ENCODE peak calls at places on chromosome 9, in four cellular contexts. Z is H1, N is HepG2, Q is WTC11. K is an unnamed sample.
A peak's percentile ranks its signal among the peaks of the same experiment; 100 is the strongest.

GRCh38 chr9:76564300-76564699 is 105.3 kb downstream of the GCNT1 start:
- DNase-seq in N (no peak), Q (no peak), Z (no peak), K (no peak)

GRCh38 chr9:92738661-92739081 is 26.0 kb downstream of the BICD2 start:
- DNase-seq in Q (no peak), N (no peak), Z (no peak), K (no peak)

GRCh38 chr9:131530930-131531832 is at the start of gene UCK1:
- DNase-seq in Z (peak; percentile 49), N (peak; percentile 42), Q (peak; percentile 79), K (peak; percentile 99)

GRCh38 chr9:122346478-122347347 is 24.1 kb upstream of the PTGS1 start:
- DNase-seq in Z (no peak), Q (peak; percentile 55), N (peak; percentile 7), K (no peak)

GRCh38 chr9:109745335-109746283 is 34.4 kb upstream of the PALM2AKAP2 start:
- DNase-seq in N (no peak), Q (peak; percentile 11), Z (no peak), K (no peak)

GRCh38 chr9:77417570-77417969 is 230.6 kb downstream of the GNA14 start:
- DNase-seq in N (no peak), Z (no peak), Q (no peak), K (no peak)

GRCh38 chr9:68678430-68678829 is 26.6 kb upstream of the PIP5K1B start:
- DNase-seq in N (peak; percentile 46), Z (no peak), Q (peak; percentile 32), K (peak; percentile 40)

GRCh38 chr9:77907581-77907980 is 124.0 kb downstream of the GNAQ start:
- DNase-seq in N (no peak), Q (no peak), Z (no peak), K (no peak)

GRCh38 chr9:131276107-131276888 is at the start of gene FAM78A:
- DNase-seq in Z (no peak), N (no peak), Q (peak; percentile 51), K (peak; percentile 90)

GRCh38 chr9:84513981-84514380 is 155.5 kb upstream of the NTRK2 start:
- DNase-seq in Z (no peak), N (no peak), Q (no peak), K (no peak)

GRCh38 chr9:112717669-112718331 is at the start of gene INIP:
- DNase-seq in Z (peak; percentile 94), N (peak; percentile 95), Q (peak; percentile 97), K (peak; percentile 98)

GRCh38 chr9:35776018-35776417 is 15.4 kb upstream of the NPR2 start:
- DNase-seq in Q (no peak), Z (no peak), N (no peak), K (peak; percentile 8)

GRCh38 chr9:109304350-109304749 is 16.5 kb downstream of the EPB41L4B start:
- DNase-seq in Q (no peak), N (peak; percentile 36), Z (no peak), K (no peak)

GRCh38 chr9:105066265-105066865 is 138.4 kb upstream of the ABCA1 start:
- DNase-seq in Q (no peak), Z (no peak), N (no peak), K (no peak)

GRCh38 chr9:92132501-92132900 is 17.3 kb upstream of the SPTLC1 start:
- DNase-seq in Z (no peak), Q (no peak), N (no peak), K (no peak)

GRCh38 chr9:82456621-82457020 is 468.0 kb downstream of the SPATA31D1 start:
- DNase-seq in Z (no peak), Q (no peak), N (no peak), K (no peak)

GRCh38 chr9:105142406-105143092 is 101.9 kb upstream of the SLC44A1 start:
- DNase-seq in Z (no peak), Q (no peak), N (no peak), K (no peak)

GRCh38 chr9:3954950-3955670 is 344.8 kb downstream of the GLIS3 start:
- DNase-seq in N (no peak), Z (no peak), Q (no peak), K (peak; percentile 7)

GRCh38 chr9:121670447-121670846 is 19.0 kb downstream of the DAB2IP start:
- DNase-seq in N (no peak), Z (no peak), Q (no peak), K (no peak)

GRCh38 chr9:110767559-110768063 is 99.0 kb downstream of the MUSK start:
- DNase-seq in N (no peak), Q (no peak), Z (no peak), K (no peak)

GRCh38 chr9:304106-304505 is 89.4 kb downstream of the DOCK8 start:
- DNase-seq in N (no peak), Z (no peak), Q (no peak), K (no peak)

GRCh38 chr9:33230756-33231691 is 8.9 kb upstream of the SPINK4 start:
- DNase-seq in N (no peak), Q (no peak), Z (no peak), K (no peak)

GRCh38 chr9:129630967-129631672 is 5.2 kb downstream of the NTMT1 start:
- DNase-seq in N (no peak), Q (no peak), Z (no peak), K (no peak)

GRCh38 chr9:78559449-78559885 is 262.5 kb downstream of the PSAT1 start:
- DNase-seq in Z (no peak), N (no peak), Q (no peak), K (no peak)

GRCh38 chr9:72703574-72703973 is 182.2 kb downstream of the TMC1 start:
- DNase-seq in N (no peak), Q (no peak), Z (no peak), K (no peak)

GRCh38 chr9:83167126-83167525 is 104.2 kb upstream of the RASEF start:
- DNase-seq in Z (no peak), N (no peak), Q (no peak), K (no peak)

GRCh38 chr9:137108608-137109249 is 5.8 kb downstream of the DPP7 start:
- DNase-seq in N (no peak), Z (no peak), Q (no peak), K (no peak)
- TF ChIP-seq SP1 in N (no peak), Z (no peak), Q (no peak), K (no peak)

GRCh38 chr9:69805962-69806633 is 14.5 kb upstream of the CFAP95 start:
- DNase-seq in N (no peak), Z (no peak), Q (no peak), K (no peak)
- TF ChIP-seq SP1 in N (no peak), Z (no peak), Q (no peak), K (no peak)

GRCh38 chr9:89686621-89687020 is 81.8 kb downstream of the GADD45G start:
- DNase-seq in Z (no peak), Q (no peak), N (no peak), K (no peak)

GRCh38 chr9:89684912-89685636 is 80.3 kb downstream of the GADD45G start:
- DNase-seq in Q (no peak), Z (no peak), N (no peak), K (no peak)

GRCh38 chr9:89687216-89687615 is 82.4 kb downstream of the GADD45G start:
- DNase-seq in N (no peak), Z (no peak), Q (no peak), K (no peak)

GRCh38 chr9:89685698-89686097 is 80.9 kb downstream of the GADD45G start:
- DNase-seq in Z (no peak), N (no peak), Q (no peak), K (no peak)

GRCh38 chr9:89686134-89686533 is 81.3 kb downstream of the GADD45G start:
- DNase-seq in N (no peak), Q (no peak), Z (no peak), K (no peak)
- TF ChIP-seq SP1 in N (no peak), Q (no peak), Z (no peak), K (no peak)

GRCh38 chr9:124271660-124272059 is 13.9 kb downstream of the NEK6 start:
- DNase-seq in N (no peak), Q (no peak), Z (no peak), K (no peak)
- TF ChIP-seq SP1 in N (no peak), Q (no peak), Z (no peak), K (no peak)

DNA sequence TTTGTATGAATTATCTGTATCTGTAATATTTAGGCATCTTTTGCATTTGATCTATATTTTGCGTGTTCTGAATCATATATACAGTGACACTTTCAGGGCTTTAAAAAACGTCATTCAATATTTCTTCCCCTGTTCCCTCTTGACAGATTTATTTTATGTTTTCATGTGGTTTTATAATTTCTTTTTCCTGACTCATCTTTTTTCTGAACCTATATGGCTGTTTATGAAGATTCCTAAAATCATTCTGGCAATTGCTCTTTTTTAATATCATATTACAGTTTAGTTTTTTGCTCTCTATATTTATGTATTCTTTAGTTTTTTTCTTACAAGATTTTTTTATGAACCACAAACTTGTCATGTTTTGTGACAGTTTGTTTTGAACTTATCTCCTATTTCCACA is 67.7 kb downstream of the SMARCA2 start:
- DNase-seq in N (no peak), Z (no peak), Q (no peak), K (no peak)
- TF ChIP-seq SP1 in N (no peak), Z (no peak), Q (no peak), K (no peak)

GRCh38 chr9:126480810-126481209 is 132.9 kb upstream of the LMX1B start:
- DNase-seq in Q (no peak), N (no peak), Z (no peak), K (no peak)
- TF ChIP-seq SP1 in Q (no peak), N (no peak), Z (no peak), K (no peak)

GRCh38 chr9:132547052-132547431 is 35.4 kb upstream of the BARHL1 start:
- DNase-seq in Q (no peak), Z (no peak), N (no peak), K (no peak)

GRCh38 chr9:132551556-132551955 is 30.9 kb upstream of the BARHL1 start:
- DNase-seq in Q (no peak), Z (no peak), N (no peak), K (no peak)

GRCh38 chr9:132547976-132548730 is 34.3 kb upstream of the BARHL1 start:
- DNase-seq in Z (no peak), Q (no peak), N (no peak), K (no peak)

GRCh38 chr9:132547436-132547835 is 35.0 kb upstream of the BARHL1 start:
- DNase-seq in Z (no peak), Q (no peak), N (no peak), K (no peak)

DNA sequence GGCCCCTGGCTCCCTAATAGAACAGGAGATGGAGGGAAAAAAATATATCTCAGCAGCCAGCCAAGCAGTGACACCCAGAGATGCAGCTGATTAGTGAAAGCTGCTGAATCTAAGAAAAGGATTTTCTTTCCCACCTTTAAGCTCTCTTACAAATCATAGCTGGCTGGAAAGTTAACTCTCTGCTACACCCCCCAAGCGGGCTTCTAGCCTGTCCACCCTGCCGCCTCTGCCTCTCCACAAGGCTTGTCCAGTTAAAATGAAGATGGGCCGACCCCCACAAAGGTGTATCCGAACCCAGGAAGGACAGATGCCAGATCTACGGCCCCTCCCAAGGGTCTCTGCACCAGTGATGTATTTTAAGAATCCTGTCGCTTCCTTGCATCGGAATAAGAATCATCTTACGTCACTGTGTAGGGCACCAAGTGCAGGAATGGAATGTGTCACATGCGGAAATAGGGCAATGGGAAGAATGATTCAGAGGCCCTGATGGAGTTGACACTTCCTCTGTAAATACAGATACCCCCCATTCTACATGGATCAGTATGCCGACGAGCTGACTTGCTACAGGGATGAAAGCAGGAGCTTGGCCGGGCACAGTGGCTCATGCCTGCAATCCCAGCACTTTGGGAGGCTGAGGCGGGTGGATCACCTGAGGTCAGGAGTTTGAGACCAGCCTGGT is 33.3 kb upstream of the BARHL1 start:
- DNase-seq in Q (no peak), Z (no peak), N (peak; percentile 35), K (no peak)
- TF ChIP-seq SP1 in Q (no peak), Z (no peak), N (no peak), K (no peak)

GRCh38 chr9:114216081-114216480 is 60.7 kb downstream of the COL27A1 start:
- DNase-seq in N (no peak), Z (no peak), Q (no peak), K (no peak)
- TF ChIP-seq SP1 in N (no peak), Z (no peak), Q (no peak), K (no peak)